ENCODE peak calls at places on chromosomes 6 and 20, in eight cellular contexts. S is lung, B is lower leg skin, K is IMR-90, H is endodermal cell, N is pancreas, I is esophagus squamous epithelium, O is colonic mucosa. P is an unnamed sample.

GRCh38 chr6:113909224-113909856 is 52.2 kb downstream of the MARCKS start:
- DNase-seq in I (no peak), N (no peak), O (no peak), S (no peak), H (no peak), K (peak; percentile 79), B (no peak), P (peak; percentile 73)

GRCh38 chr20:3431109-3431508 is 23.6 kb upstream of the DNAAF9 start:
- DNase-seq in B (peak; percentile 25), I (no peak), K (peak; percentile 11), N (no peak), O (no peak), H (no peak), S (no peak), P (peak; percentile 77)

GRCh38 chr20:38111366-38112232 is 53.5 kb downstream of the TGM2 start:
- DNase-seq in H (peak; percentile 10), I (no peak), O (no peak), S (no peak), B (peak; percentile 43), K (no peak), N (no peak), P (no peak)

GRCh38 chr6:12269100-12269499 is 21.1 kb upstream of the EDN1 start:
- DNase-seq in I (no peak), H (no peak), B (no peak), N (no peak), K (no peak), S (no peak), O (no peak), P (no peak)

GRCh38 chr6:170243386-170243785 is 47.5 kb downstream of the DLL1 start:
- DNase-seq in B (no peak), N (no peak), O (no peak), I (no peak), H (no peak), S (no peak), K (no peak), P (no peak)

GRCh38 chr6:29702519-29703103 is 20.6 kb upstream of the HLA-F start:
- DNase-seq in S (no peak), N (peak; percentile 66), K (no peak), B (no peak), O (peak; percentile 54), H (peak; percentile 97), I (no peak), P (no peak)

GRCh38 chr6:84597238-84597875 is 167.0 kb downstream of the TBX18 start:
- DNase-seq in S (no peak), K (no peak), O (no peak), H (no peak), I (no peak), N (no peak), B (no peak), P (no peak)

GRCh38 chr6:125985967-125986294 is 409 bp upstream of the TRMT11 start:
- DNase-seq in I (no peak), S (no peak), N (no peak), K (no peak), B (no peak), H (no peak), O (no peak), P (no peak)

GRCh38 chr6:31737315-31738047 is 1.2 kb upstream of the CLIC1 start:
- DNase-seq in O (peak; percentile 76), K (no peak), B (no peak), H (peak; percentile 60), S (no peak), N (no peak), I (no peak), P (no peak)

GRCh38 chr6:134347141-134347540 is 29.2 kb upstream of the SGK1 start:
- DNase-seq in O (no peak), K (no peak), B (no peak), N (no peak), S (no peak), H (no peak), I (no peak), P (no peak)

GRCh38 chr6:20186981-20187380 is 25.3 kb downstream of the MBOAT1 start:
- DNase-seq in I (no peak), N (no peak), H (no peak), O (no peak), S (no peak), B (no peak), K (no peak), P (no peak)

GRCh38 chr6:22112490-22112889 is 184.3 kb downstream of the PRL start:
- DNase-seq in B (no peak), N (no peak), S (no peak), K (peak; percentile 33), I (no peak), O (no peak), H (no peak), P (no peak)

GRCh38 chr6:155200012-155200411 is 63.8 kb upstream of the CLDN20 start:
- DNase-seq in N (no peak), K (peak; percentile 21), O (no peak), B (no peak), H (no peak), S (no peak), I (no peak), P (no peak)

GRCh38 chr6:110432285-110432899 is 17.0 kb upstream of the DDO start:
- DNase-seq in O (no peak), I (no peak), N (no peak), B (no peak), S (no peak), K (no peak), H (no peak), P (no peak)

GRCh38 chr6:32940656-32941411 is at the start of gene HLA-DMB:
- DNase-seq in O (peak; percentile 61), N (no peak), S (peak; percentile 74), I (no peak), B (no peak), H (peak; percentile 81), K (peak; percentile 73), P (peak; percentile 35)

GRCh38 chr20:25148181-25148981 is 47.1 kb upstream of the ENTPD6 start:
- DNase-seq in S (peak; percentile 51), O (peak; percentile 30), K (peak; percentile 51), H (peak; percentile 64), I (no peak), N (no peak), B (peak; percentile 91), P (peak; percentile 22)

GRCh38 chr20:8067082-8067481 is 47.5 kb upstream of the TMX4 start:
- DNase-seq in K (no peak), I (no peak), O (no peak), N (no peak), S (no peak), H (no peak), B (no peak), P (no peak)

GRCh38 chr6:109103942-109104341 is 8.6 kb downstream of the CEP57L1 start:
- DNase-seq in K (no peak), O (no peak), S (no peak), N (no peak), H (no peak), B (no peak), I (no peak), P (no peak)

DNA sequence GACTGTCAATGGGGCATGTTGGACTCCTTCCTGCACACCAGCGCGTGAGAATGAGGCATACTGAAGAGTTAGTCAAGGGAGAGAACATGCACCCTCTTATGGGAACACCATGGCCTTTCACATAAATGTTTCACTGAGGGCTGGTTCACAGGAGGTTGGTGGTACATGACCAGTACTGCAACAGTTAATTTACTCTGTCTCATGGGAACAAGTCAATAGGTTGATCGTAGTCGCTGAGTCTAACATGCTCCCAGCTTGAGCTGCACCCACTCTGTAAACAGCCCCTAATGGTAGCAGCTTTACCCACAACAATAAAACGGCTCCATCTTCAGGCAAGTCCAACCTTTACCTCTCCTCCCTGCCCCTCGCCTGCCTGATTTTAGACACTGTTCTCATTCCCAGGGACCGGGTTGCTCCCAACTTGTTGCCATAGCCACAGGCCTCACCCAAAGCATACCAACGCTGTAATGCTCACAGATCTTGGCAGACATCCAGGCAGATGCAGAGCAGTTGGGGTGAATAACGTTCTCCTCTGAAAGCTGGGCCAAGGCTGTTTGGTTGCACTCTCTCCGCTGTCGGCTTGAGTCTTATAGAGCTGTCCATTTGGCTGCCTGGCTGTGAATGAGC is 111.3 kb downstream of the LY86 start:
- DNase-seq in S (peak; percentile 86), O (peak; percentile 96), H (peak; percentile 68), K (peak; percentile 91), I (no peak), B (peak; percentile 93), N (no peak), P (peak; percentile 89)
- H3K4me3 ChIP-seq in S (no peak overlapping the region), O (no peak overlapping the region), H (no peak overlapping the region), K (no peak overlapping the region), I (no peak overlapping the region), B (no peak overlapping the region), N (no peak overlapping the region), P (no peak overlapping the region)

GRCh38 chr20:53034899-53035298 is 62.7 kb downstream of the TSHZ2 start:
- DNase-seq in N (no peak), S (no peak), I (no peak), O (no peak), H (peak; percentile 51), B (no peak), K (no peak), P (no peak)

GRCh38 chr20:53032021-53033001 is 60.2 kb downstream of the TSHZ2 start:
- DNase-seq in K (peak; percentile 25), I (no peak), O (no peak), N (no peak), B (no peak), S (peak; percentile 30), H (no peak), P (no peak)

GRCh38 chr20:53028337-53029007 is 56.3 kb downstream of the TSHZ2 start:
- DNase-seq in O (no peak), H (no peak), I (no peak), B (no peak), S (no peak), N (no peak), K (no peak), P (no peak)

GRCh38 chr20:53033176-53033575 is 61.0 kb downstream of the TSHZ2 start:
- DNase-seq in I (no peak), K (no peak), S (no peak), N (no peak), B (no peak), H (no peak), O (no peak), P (no peak)

GRCh38 chr20:53030061-53030460 is 57.9 kb downstream of the TSHZ2 start:
- DNase-seq in O (no peak), S (no peak), N (no peak), H (no peak), I (no peak), K (no peak), B (no peak), P (no peak)
- TF ChIP-seq CTCF in O (no peak), S (no peak), N (no peak), H (peak; percentile 44), I (no peak), K (no peak), B (no peak), P (no peak)

GRCh38 chr20:44532981-44533331 is 11.1 kb upstream of the SERINC3 start:
- DNase-seq in O (no peak), K (peak; percentile 58), B (no peak), N (no peak), S (no peak), I (no peak), H (no peak), P (no peak)
- H3K4me3 ChIP-seq in O (peak overlapping the region; percentile 80), K (no peak overlapping the region), B (no peak overlapping the region), N (peak overlapping the region; percentile 95), S (no peak overlapping the region), I (peak overlapping the region; percentile 88), H (peak overlapping the region; percentile 92), P (peak overlapping the region; percentile 67)

DNA sequence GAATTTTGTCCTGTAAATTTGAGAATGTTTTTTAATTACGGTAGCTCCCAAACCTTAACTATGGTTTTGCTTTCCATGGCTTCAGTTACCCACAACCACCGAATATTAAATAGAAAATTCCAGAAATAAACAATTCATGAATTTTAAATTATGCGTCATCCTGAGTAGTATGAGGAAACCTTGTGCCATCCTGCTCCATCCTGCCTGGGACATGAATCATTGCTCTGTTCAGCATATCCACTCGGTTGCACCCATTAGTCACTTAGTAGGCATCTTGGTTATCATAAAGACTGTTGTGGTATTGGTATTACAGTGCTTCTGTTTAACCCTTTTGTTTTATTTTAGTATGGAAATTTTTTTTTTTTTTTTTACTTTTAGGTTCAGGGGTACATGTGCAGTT is 39.7 kb downstream of the KCNS1 start:
- DNase-seq in S (no peak), K (peak; percentile 93), I (no peak), O (no peak), H (no peak), N (no peak), B (no peak), P (peak; percentile 60)
- TF ChIP-seq CTCF in S (no peak), K (no peak), I (no peak), O (no peak), H (no peak), N (no peak), B (no peak), P (no peak)

P was measured in astrocyte of the cerebellum.